ENCODE peak calls at places on chromosomes 12 and 14, in seven cellular contexts. R is ovary, F is stomach, G is suprapubic skin, X is HepG2, T is transverse colon, Q is A549. Z is an unnamed sample.

GRCh38 chr12:85630851-85631250 is 205.4 kb downstream of the RASSF9 start:
- DNase-seq in F (no peak), Q (no peak), X (no peak), R (no peak), T (no peak), G (no peak), Z (no peak)

GRCh38 chr12:6444031-6444430 is 724 bp upstream of the CD27 start:
- DNase-seq in F (no peak), Q (no peak), G (no peak), X (no peak), R (no peak), T (no peak), Z (no peak)

GRCh38 chr12:107373238-107373809 is 280.0 kb upstream of the CRY1 start:
- DNase-seq in F (no peak), R (no peak), T (no peak), Q (no peak), X (no peak), G (no peak), Z (no peak)

GRCh38 chr12:104615048-104615561 is 158.4 kb downstream of the CHST11 start:
- DNase-seq in G (no peak), F (no peak), R (no peak), Q (no peak), X (no peak), T (peak; percentile 29), Z (no peak)

GRCh38 chr14:68506645-68507405 is 286.0 kb downstream of the ZFP36L1 start:
- DNase-seq in F (peak; percentile 57), G (no peak), Q (no peak), X (no peak), R (no peak), T (no peak), Z (peak; percentile 65)

GRCh38 chr14:58401587-58401986 is 5.9 kb downstream of the TOMM20L start:
- DNase-seq in X (no peak), G (no peak), T (no peak), R (no peak), F (no peak), Q (peak; percentile 27), Z (no peak)

GRCh38 chr12:47763481-47764344 is 5.0 kb upstream of the RAPGEF3 start:
- DNase-seq in X (no peak), T (no peak), G (no peak), Q (no peak), R (no peak), F (no peak), Z (no peak)

GRCh38 chr12:106135075-106135474 is 3.7 kb downstream of the NUAK1 start:
- DNase-seq in Q (no peak), R (no peak), F (no peak), T (no peak), X (no peak), G (no peak), Z (no peak)

GRCh38 chr12:100365411-100365810 is 8.5 kb downstream of the SLC17A8 start:
- DNase-seq in T (no peak), Q (no peak), X (no peak), F (no peak), G (no peak), R (no peak), Z (no peak)

GRCh38 chr14:22973217-22974032 is 8.9 kb downstream of the AJUBA start:
- DNase-seq in F (peak; percentile 51), X (peak; percentile 82), R (no peak), Q (peak; percentile 79), T (peak; percentile 55), G (no peak), Z (no peak)

DNA sequence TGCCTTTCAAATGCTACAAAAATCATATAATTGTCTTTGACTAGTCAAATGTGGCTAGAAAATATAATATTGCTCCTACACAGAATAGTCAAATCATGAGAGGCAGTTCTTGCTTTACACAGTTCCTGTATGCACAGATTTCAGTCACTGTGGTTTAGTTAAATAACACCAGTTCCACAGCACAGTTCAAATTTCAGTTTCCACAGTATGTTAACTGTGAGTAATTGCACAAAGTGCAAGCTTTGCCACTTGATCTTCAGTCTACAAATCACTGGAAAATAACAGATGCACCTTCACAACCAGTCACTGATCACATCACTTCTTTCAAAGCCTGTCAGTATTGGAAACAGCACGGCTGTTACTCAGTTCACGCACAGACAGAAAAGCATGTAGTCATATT is 38.7 kb downstream of the KCNH5 start:
- DNase-seq in T (no peak), R (no peak), Q (no peak), F (no peak), X (no peak), G (no peak), Z (no peak)
- H3K27ac ChIP-seq in T (no peak overlapping the region), R (no peak overlapping the region), Q (no peak overlapping the region), F (no peak overlapping the region), X (no peak overlapping the region), G (no peak overlapping the region), Z (no peak overlapping the region)

GRCh38 chr14:52439476-52439875 is 112.8 kb downstream of the TXNDC16 start:
- DNase-seq in G (no peak), Q (no peak), F (no peak), R (no peak), T (no peak), X (no peak), Z (no peak)
- TF ChIP-seq EP300 in G (no peak), Q (no peak), F (no peak), R (no peak), T (no peak), X (no peak), Z (no peak)

GRCh38 chr14:104678901-104679705 is 10.3 kb upstream of the INF2 start:
- DNase-seq in T (no peak), X (no peak), F (no peak), Q (no peak), R (peak; percentile 39), G (no peak), Z (no peak)
- H3K27ac ChIP-seq in T (peak overlapping the region; percentile 86), X (no peak overlapping the region), F (peak overlapping the region; percentile 89), Q (peak overlapping the region; percentile 98), R (no peak overlapping the region), G (peak overlapping the region; percentile 81), Z (peak overlapping the region; percentile 89)

DNA sequence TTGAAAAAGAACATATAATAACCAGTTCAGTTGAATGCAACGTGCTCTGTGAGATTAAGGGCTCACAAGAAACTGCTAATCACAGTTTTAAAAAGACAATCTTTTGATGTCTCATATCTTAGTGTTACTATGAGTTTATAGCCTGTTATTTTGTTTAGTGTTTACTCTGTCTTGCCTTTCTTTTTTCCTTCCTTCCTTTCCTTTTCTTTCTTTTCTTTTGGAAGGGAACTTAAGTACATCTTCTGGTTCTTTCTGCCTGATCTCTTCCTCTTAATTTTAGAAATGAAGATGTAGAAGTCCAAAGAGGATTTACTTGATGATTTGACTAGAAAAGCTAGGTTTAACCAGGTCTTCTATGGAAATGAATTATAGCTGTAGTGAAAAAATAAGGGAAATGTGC is 38.2 kb downstream of the WNK1 start:
- DNase-seq in X (no peak), R (no peak), T (no peak), F (no peak), G (no peak), Q (no peak), Z (no peak)
- TF ChIP-seq EP300 in X (no peak), R (no peak), T (no peak), F (no peak), G (no peak), Q (no peak), Z (no peak)

GRCh38 chr14:42569227-42569626 is 962.6 kb downstream of the LRFN5 start:
- DNase-seq in R (no peak), T (no peak), G (no peak), F (no peak), X (no peak), Q (no peak), Z (no peak)

DNA sequence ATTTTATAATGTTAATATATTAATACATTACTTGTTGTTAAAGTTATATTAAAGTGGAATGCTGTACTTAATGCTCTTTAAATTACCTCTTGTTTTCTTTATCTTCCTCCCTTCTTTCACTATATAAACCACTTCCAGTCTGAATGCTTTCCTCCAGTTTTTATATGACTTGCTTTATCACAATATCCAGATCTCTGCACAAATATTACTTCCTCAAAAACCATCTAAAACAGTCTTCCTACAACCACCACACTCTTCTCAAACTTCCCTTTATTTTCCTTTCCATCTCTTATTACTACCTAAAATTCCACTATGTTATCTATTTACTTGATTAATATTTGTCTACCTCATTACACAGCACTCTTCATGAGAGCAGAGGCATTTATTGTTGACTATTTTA is 956.6 kb downstream of the LRFN5 start:
- DNase-seq in X (no peak), G (no peak), T (no peak), Q (no peak), F (no peak), R (no peak), Z (no peak)
- H3K27ac ChIP-seq in X (no peak overlapping the region), G (no peak overlapping the region), T (no peak overlapping the region), Q (no peak overlapping the region), F (no peak overlapping the region), R (no peak overlapping the region), Z (no peak overlapping the region)

Z was measured in upper lobe of left lung.